ENCODE peak calls at places on chromosomes 13 and 19, in eight cellular contexts. R, O, S, D, Z, P, V and T are unnamed samples.

GRCh38 chr13:100671389-100672182 is 3.0 kb downstream of the TMTC4 start:
- DNase-seq in R (no peak), O (no peak), S (no peak), D (no peak), Z (no peak), P (no peak), V (no peak), T (no peak)

GRCh38 chr13:111947026-111947810 is 119.7 kb upstream of the SOX1 start:
- DNase-seq in R (no peak), O (no peak), S (no peak), D (no peak), Z (no peak), P (no peak), V (no peak), T (no peak)

GRCh38 chr19:3403489-3404323 is 37.3 kb downstream of the NFIC start:
- DNase-seq in R (peak; percentile 60), O (no peak), S (no peak), D (no peak), Z (no peak), P (no peak), V (peak; percentile 78), T (peak; percentile 87)

GRCh38 chr13:48808689-48809088 is 155.0 kb downstream of the CYSLTR2 start:
- DNase-seq in R (no peak), O (no peak), S (no peak), D (no peak), Z (no peak), P (no peak), V (no peak), T (no peak)

GRCh38 chr13:51125495-51126226 is 14.6 kb upstream of the C13orf42 start:
- DNase-seq in R (peak; percentile 27), O (peak; percentile 48), S (peak; percentile 60), D (peak; percentile 63), Z (no peak), P (peak; percentile 10), V (peak; percentile 81), T (no peak)

GRCh38 chr13:53137777-53138176 is 109.2 kb downstream of the OLFM4 start:
- DNase-seq in R (no peak), O (no peak), S (no peak), D (no peak), Z (no peak), P (no peak), V (no peak), T (peak; percentile 44)

GRCh38 chr13:33740134-33740538 is 77.8 kb upstream of the RFC3 start:
- DNase-seq in R (peak; percentile 24), O (no peak), S (no peak), D (no peak), Z (no peak), P (no peak), V (no peak), T (no peak)

GRCh38 chr13:50589139-50589538 is 254.4 kb downstream of the DLEU7 start:
- DNase-seq in R (peak; percentile 95), O (no peak), S (no peak), D (no peak), Z (no peak), P (no peak), V (no peak), T (peak; percentile 62)

GRCh38 chr19:41249707-41250423 is 14.3 kb upstream of the HNRNPUL1 start:
- DNase-seq in R (no peak), O (no peak), S (no peak), D (no peak), Z (no peak), P (no peak), V (no peak), T (no peak)

GRCh38 chr13:25415196-25415595 is 43.4 kb downstream of the ATP8A2 start:
- DNase-seq in R (no peak), O (no peak), S (no peak), D (no peak), Z (no peak), P (no peak), V (no peak), T (no peak)

GRCh38 chr13:101655435-101655834 is 203.0 kb downstream of the ITGBL1 start:
- DNase-seq in R (no peak), O (no peak), S (no peak), D (no peak), Z (no peak), P (no peak), V (no peak), T (no peak)

GRCh38 chr19:48925240-48925843 is 8.2 kb upstream of the DHDH start:
- DNase-seq in R (peak; percentile 64), O (no peak), S (no peak), D (no peak), Z (no peak), P (no peak), V (no peak), T (peak; percentile 69)

GRCh38 chr13:114164681-114165429 is 14.2 kb upstream of the CFAP97D2 start:
- DNase-seq in R (no peak), O (no peak), S (no peak), D (no peak), Z (no peak), P (no peak), V (no peak), T (no peak)

GRCh38 chr19:29927944-29928669 is 13.9 kb upstream of the URI1 start:
- DNase-seq in R (no peak), O (no peak), S (peak; percentile 8), D (no peak), Z (no peak), P (no peak), V (peak; percentile 55), T (no peak)

GRCh38 chr13:109275848-109276247 is 510.5 kb downstream of the IRS2 start:
- DNase-seq in R (no peak), O (no peak), S (peak; percentile 15), D (peak; percentile 15), Z (no peak), P (no peak), V (peak; percentile 69), T (no peak)

GRCh38 chr19:41917676-41918075 is 10.6 kb downstream of the ERFL start:
- DNase-seq in R (no peak), O (no peak), S (no peak), D (no peak), Z (no peak), P (no peak), V (no peak), T (no peak)